ENCODE peak calls at places on chromosomes 7 and 10, in seven cellular contexts. I, J, M, H, Y, R and S are unnamed samples.

GRCh38 chr10:31213959-31214358 is 105.1 kb upstream of the ZEB1 start:
- DNase-seq in I (no peak), J (no peak), R (no peak), H (no peak), M (no peak), Y (no peak), S (no peak)

GRCh38 chr7:1611708-1612241 is 41.9 kb upstream of the PSMG3 start:
- DNase-seq in I (no peak), Y (peak), M (no peak), H (no peak), J (no peak), R (no peak), S (peak)

GRCh38 chr7:31642681-31643115 is 44.3 kb upstream of the PPP1R17 start:
- DNase-seq in M (no peak), H (no peak), Y (no peak), I (no peak), R (no peak), J (no peak), S (no peak)

GRCh38 chr10:970311-971149 is 17.7 kb upstream of the GTPBP4 start:
- DNase-seq in R (no peak), Y (no peak), I (no peak), J (no peak), H (no peak), M (no peak), S (no peak)

GRCh38 chr7:101676956-101677355 is 47.9 kb upstream of the MYL10 start:
- DNase-seq in H (no peak), I (no peak), R (no peak), Y (no peak), M (no peak), J (no peak), S (no peak)

GRCh38 chr10:87733081-87733480 is 73.4 kb downstream of the PAPSS2 start:
- DNase-seq in R (no peak), Y (no peak), M (no peak), H (no peak), J (no peak), I (no peak), S (no peak)

GRCh38 chr7:55325371-55325792 is 39.8 kb upstream of the LANCL2 start:
- DNase-seq in J (peak), Y (peak), H (peak), R (no peak), I (no peak), M (no peak), S (peak)

GRCh38 chr7:84055904-84056615 is 138.5 kb downstream of the SEMA3A start:
- DNase-seq in R (no peak), I (no peak), J (no peak), M (no peak), Y (no peak), H (no peak), S (peak)

GRCh38 chr7:90728568-90728967 is 132.4 kb downstream of the CDK14 start:
- DNase-seq in M (no peak), R (no peak), Y (no peak), I (no peak), J (no peak), H (no peak), S (no peak)

DNA sequence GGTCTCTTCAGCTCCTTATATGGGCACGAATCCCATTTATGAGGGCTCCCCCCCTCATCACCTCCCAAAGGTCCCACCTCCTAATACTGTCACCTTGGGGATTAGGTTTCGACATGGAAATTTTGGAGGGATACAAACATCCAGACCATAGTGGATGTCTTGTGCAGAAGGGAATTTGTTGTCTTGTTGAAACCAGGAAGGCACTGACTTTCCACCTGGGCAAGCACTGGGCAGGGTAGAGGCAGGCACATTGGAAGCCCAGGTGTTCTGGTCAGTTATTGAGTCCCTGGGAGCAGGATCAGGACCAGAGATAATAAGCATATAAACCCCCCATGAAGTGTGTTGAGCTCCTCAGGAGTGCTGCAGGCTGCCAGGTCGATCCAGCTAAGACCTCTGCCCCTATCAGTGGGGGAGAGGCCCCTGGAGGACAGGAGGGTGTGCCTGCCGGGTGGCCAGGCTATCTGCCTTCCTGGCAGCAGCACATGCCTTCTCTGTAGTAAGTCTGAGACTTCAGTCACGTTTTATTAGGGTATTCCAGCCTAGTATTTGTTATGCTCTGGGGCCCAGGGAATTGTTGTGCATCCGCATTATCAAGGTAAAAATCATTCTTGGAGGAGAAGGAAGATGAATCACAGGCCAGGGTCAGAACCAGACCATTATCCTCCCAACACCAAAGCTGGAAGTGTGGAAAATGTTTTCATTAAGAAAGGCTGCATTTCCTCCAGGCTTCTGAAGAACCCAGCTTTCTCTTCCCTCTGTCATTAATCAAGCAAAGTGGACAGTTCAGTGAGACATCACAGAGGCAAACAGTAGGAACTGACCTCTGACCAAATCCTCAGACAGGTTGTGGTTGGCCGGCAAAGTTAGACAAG is 503.1 kb downstream of the GRID1 start:
- DNase-seq in R (no peak), H (no peak), J (no peak), M (no peak), Y (no peak), I (no peak), S (no peak)
- TF ChIP-seq CTCF in R (no peak), H (no peak), J (no peak), M (no peak), Y (no peak), I (no peak), S (no peak)

DNA sequence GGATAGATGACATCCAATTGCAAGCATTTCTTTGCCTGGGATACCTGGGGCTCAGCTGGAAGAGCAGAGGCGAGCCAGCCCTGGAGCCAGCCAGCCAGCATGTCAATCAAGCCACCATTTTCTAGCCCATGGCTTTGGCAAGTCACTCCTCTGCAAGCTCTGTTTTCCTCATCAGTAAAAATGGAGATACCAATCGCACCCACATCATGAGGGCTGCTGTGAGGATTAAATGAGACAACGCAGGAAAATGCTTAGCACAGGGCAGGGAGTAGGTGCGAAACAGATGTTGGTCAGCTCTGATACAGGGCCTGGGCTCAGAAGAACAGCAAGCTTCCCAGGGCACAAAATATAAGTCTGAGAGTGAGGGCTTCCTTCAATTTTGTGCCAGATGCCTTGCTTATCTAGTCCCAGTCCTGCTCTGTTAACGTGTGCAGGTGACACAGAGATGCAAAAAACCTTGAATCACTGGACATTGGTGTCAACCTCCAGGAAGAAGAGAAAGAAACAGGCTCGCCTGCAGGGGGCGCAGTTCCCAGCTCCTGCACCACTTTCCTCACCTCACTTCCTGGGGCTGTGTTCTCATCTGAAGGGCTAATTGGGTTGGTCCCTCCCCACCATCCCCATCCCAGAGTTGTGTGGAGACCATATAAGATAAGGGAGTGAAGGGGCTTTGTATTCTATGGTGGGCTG is 72.8 kb upstream of the CACUL1 start:
- DNase-seq in Y (no peak), H (no peak), I (no peak), R (no peak), J (no peak), M (no peak), S (no peak)
- TF ChIP-seq CTCF in Y (no peak), H (no peak), I (no peak), R (peak), J (no peak), M (peak), S (peak)

GRCh38 chr7:111877931-111878330 is 315.6 kb upstream of the IMMP2L start:
- DNase-seq in M (no peak), R (no peak), I (no peak), J (no peak), H (no peak), Y (no peak), S (no peak)
- TF ChIP-seq CTCF in M (no peak), R (no peak), I (no peak), J (no peak), H (no peak), Y (no peak), S (no peak)

GRCh38 chr10:36730316-36730715 is 395.1 kb upstream of the ANKRD30A start:
- DNase-seq in J (no peak), R (no peak), I (no peak), M (no peak), H (no peak), Y (no peak), S (no peak)

GRCh38 chr10:36721851-36722250 is 403.5 kb upstream of the ANKRD30A start:
- DNase-seq in I (no peak), Y (no peak), J (no peak), H (no peak), M (no peak), R (no peak), S (no peak)

GRCh38 chr10:36722777-36723176 is 402.6 kb upstream of the ANKRD30A start:
- DNase-seq in H (no peak), R (no peak), Y (no peak), I (no peak), M (no peak), J (no peak), S (no peak)

GRCh38 chr10:36720931-36721330 is 404.5 kb upstream of the ANKRD30A start:
- DNase-seq in Y (no peak), H (no peak), M (no peak), J (no peak), R (no peak), I (no peak), S (peak)

GRCh38 chr10:36725581-36726520 is 399.5 kb upstream of the ANKRD30A start:
- DNase-seq in M (no peak), R (no peak), H (no peak), J (no peak), I (no peak), Y (peak), S (peak)
- TF ChIP-seq CTCF in M (peak), R (peak), H (peak), J (no peak), I (no peak), Y (peak), S (peak)

GRCh38 chr7:11620406-11620805 is 211.6 kb downstream of the THSD7A start:
- DNase-seq in M (no peak), Y (no peak), J (no peak), H (no peak), R (no peak), I (no peak), S (no peak)

GRCh38 chr7:11613292-11613930 is 218.6 kb downstream of the THSD7A start:
- DNase-seq in R (no peak), Y (no peak), M (no peak), I (no peak), J (no peak), H (no peak), S (no peak)

GRCh38 chr7:11612737-11613136 is 219.3 kb downstream of the THSD7A start:
- DNase-seq in R (no peak), I (no peak), M (no peak), Y (no peak), H (no peak), J (no peak), S (no peak)

GRCh38 chr7:11615163-11615562 is 216.8 kb downstream of the THSD7A start:
- DNase-seq in H (no peak), R (no peak), Y (no peak), J (no peak), I (no peak), M (no peak), S (no peak)

DNA sequence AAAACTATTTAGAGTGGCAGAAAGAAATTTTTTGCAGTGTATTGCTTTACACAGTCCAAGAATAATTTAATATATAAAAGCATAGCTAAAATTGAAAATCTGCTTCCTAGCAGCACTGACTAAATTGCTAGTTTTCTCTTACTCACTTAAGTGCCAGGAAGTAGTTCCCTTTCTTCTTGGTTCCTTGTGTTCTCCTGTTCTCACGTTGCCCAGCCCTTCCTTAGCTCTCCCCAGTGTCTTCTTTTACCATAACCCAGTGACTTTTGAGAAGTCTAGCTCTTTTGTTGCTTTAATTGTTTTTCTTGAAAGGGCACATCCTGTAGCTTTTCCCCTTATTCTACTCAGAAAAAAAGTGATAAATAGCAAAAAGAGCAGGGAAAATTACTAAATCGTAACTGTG is 215.5 kb downstream of the THSD7A start:
- DNase-seq in Y (no peak), R (no peak), J (no peak), H (no peak), M (no peak), I (no peak), S (no peak)
- TF ChIP-seq CTCF in Y (no peak), R (no peak), J (no peak), H (no peak), M (no peak), I (no peak), S (no peak)

GRCh38 chr10:119368581-119368980 is 161.2 kb downstream of the GRK5 start:
- DNase-seq in Y (no peak), M (no peak), R (no peak), J (no peak), H (no peak), I (no peak), S (no peak)

GRCh38 chr10:119367841-119368549 is 160.6 kb downstream of the GRK5 start:
- DNase-seq in H (no peak), R (no peak), J (no peak), Y (no peak), I (no peak), M (no peak), S (no peak)

GRCh38 chr10:119362122-119362521 is 154.8 kb downstream of the GRK5 start:
- DNase-seq in J (peak), H (no peak), M (no peak), Y (no peak), I (no peak), R (no peak), S (peak)

GRCh38 chr10:119365773-119366640 is 158.6 kb downstream of the GRK5 start:
- DNase-seq in I (peak), J (no peak), Y (no peak), R (no peak), H (no peak), M (no peak), S (no peak)

DNA sequence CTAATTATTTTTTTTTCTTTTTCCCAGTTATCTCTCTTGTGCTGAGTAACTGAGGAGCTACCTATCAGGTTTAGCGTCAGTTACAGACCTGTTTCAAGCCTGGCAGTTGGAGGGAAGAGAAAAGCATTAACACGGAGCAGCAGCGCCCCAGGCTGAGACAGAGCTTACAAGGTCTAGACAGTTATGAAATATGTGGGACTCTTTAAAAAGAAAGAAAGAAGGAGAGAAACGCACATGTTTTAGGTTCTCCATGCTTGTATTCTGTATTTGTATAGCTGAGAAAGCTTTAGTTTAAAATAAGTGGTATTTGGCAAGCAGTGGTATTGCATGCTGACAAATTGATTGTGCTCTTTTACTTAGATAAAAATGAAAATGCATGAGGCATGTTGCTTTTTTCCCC is 157.6 kb downstream of the GRK5 start:
- DNase-seq in I (no peak), Y (no peak), J (no peak), M (no peak), R (no peak), H (no peak), S (no peak)
- TF ChIP-seq CTCF in I (no peak), Y (peak), J (no peak), M (peak), R (peak), H (peak), S (no peak)

GRCh38 chr7:45898241-45898640 is 10.0 kb downstream of the IGFBP1 start:
- DNase-seq in I (no peak), Y (no peak), H (no peak), M (no peak), R (no peak), J (no peak), S (no peak)

GRCh38 chr7:45901566-45901965 is 13.3 kb downstream of the IGFBP1 start:
- DNase-seq in R (no peak), M (no peak), J (no peak), H (no peak), I (no peak), Y (no peak), S (no peak)

GRCh38 chr7:45897042-45897690 is 8.9 kb downstream of the IGFBP1 start:
- DNase-seq in J (no peak), H (no peak), R (no peak), M (no peak), I (no peak), Y (no peak), S (peak)

GRCh38 chr7:45902820-45903219 is 14.5 kb downstream of the IGFBP1 start:
- DNase-seq in M (no peak), H (no peak), R (no peak), Y (no peak), I (no peak), J (no peak), S (no peak)
- TF ChIP-seq CTCF in M (no peak), H (no peak), R (no peak), Y (no peak), I (no peak), J (no peak), S (no peak)

GRCh38 chr7:25597881-25598456 is 369.7 kb upstream of the NPVF start:
- DNase-seq in I (no peak), J (peak), H (no peak), R (no peak), Y (no peak), M (no peak), S (peak)

GRCh38 chr7:25594122-25594521 is 365.8 kb upstream of the NPVF start:
- DNase-seq in J (no peak), Y (no peak), I (no peak), R (no peak), H (no peak), M (no peak), S (no peak)

GRCh38 chr7:25594728-25595127 is 366.4 kb upstream of the NPVF start:
- DNase-seq in Y (no peak), I (no peak), R (no peak), H (no peak), J (no peak), M (no peak), S (no peak)

GRCh38 chr7:25596443-25596842 is 368.2 kb upstream of the NPVF start:
- DNase-seq in I (no peak), M (no peak), R (no peak), H (no peak), J (no peak), Y (no peak), S (no peak)

DNA sequence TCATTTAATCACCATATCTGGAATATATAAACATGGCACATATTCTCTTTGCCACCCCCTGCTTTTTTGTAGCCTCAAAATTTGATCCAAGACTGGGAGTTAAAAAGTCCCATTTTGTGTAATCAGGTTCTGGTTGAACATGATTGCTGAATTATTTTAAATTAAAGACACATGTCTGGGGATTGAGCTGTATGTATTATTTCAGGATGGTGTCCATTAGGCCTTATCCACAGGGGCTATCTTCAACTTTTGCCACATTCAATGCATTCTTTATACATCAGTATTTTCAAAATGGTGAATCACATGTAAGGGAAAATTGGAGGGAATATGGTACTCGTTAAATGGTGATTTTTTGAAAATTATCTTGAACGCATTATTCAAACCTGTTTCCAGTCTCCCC is 367.6 kb upstream of the NPVF start:
- DNase-seq in H (no peak), R (no peak), M (no peak), Y (no peak), J (no peak), I (no peak), S (no peak)
- TF ChIP-seq CTCF in H (no peak), R (no peak), M (no peak), Y (no peak), J (no peak), I (no peak), S (no peak)